ENCODE peak calls at places on chromosomes 16 and 17, in six cellular contexts. One of them, this sample, is unnamed.

GRCh38 chr16:30092373-30093010 is 768 bp upstream of the TBX6 start:
- DNase-seq in AG10803: peak; percentile 42
- DNase-seq in GM23338: peak; percentile 94
- DNase-seq in A549: peak; percentile 96
- DNase-seq in neural progenitor cell: peak; percentile 83
- DNase-seq in AG04449: no peak
- DNase-seq in this sample: no peak

GRCh38 chr17:45574376-45574775 is 83.9 kb upstream of the PLEKHM1 start:
- DNase-seq in AG10803: peak; percentile 86
- DNase-seq in GM23338: no peak
- DNase-seq in A549: no peak
- DNase-seq in neural progenitor cell: no peak
- DNase-seq in AG04449: peak; percentile 76
- DNase-seq in this sample: no peak

GRCh38 chr16:351804-352520 is 561 bp downstream of the AXIN1 start:
- DNase-seq in AG10803: no peak
- DNase-seq in GM23338: peak; percentile 61
- DNase-seq in A549: no peak
- DNase-seq in neural progenitor cell: peak; percentile 61
- DNase-seq in AG04449: no peak
- DNase-seq in this sample: no peak

GRCh38 chr17:39281806-39282205 is 56.1 kb upstream of the STAC2 start:
- DNase-seq in AG10803: peak; percentile 62
- DNase-seq in GM23338: no peak
- DNase-seq in A549: no peak
- DNase-seq in neural progenitor cell: no peak
- DNase-seq in AG04449: peak; percentile 16
- DNase-seq in this sample: no peak

GRCh38 chr17:16013943-16014407 is 14.4 kb downstream of the TTC19 start:
- DNase-seq in AG10803: peak; percentile 54
- DNase-seq in GM23338: peak; percentile 64
- DNase-seq in A549: peak; percentile 48
- DNase-seq in neural progenitor cell: peak; percentile 24
- DNase-seq in AG04449: peak; percentile 23
- DNase-seq in this sample: no peak

GRCh38 chr16:50289950-50290764 is 23.8 kb downstream of the ADCY7 start:
- DNase-seq in AG10803: no peak
- DNase-seq in GM23338: no peak
- DNase-seq in A549: no peak
- DNase-seq in neural progenitor cell: no peak
- DNase-seq in AG04449: no peak
- DNase-seq in this sample: no peak

GRCh38 chr16:15961060-15961511 is 11.7 kb downstream of the ABCC1 start:
- DNase-seq in AG10803: no peak
- DNase-seq in GM23338: no peak
- DNase-seq in A549: no peak
- DNase-seq in neural progenitor cell: no peak
- DNase-seq in AG04449: no peak
- DNase-seq in this sample: no peak

GRCh38 chr16:84027607-84028006 is 15.0 kb downstream of the SLC38A8 start:
- DNase-seq in AG10803: no peak
- DNase-seq in GM23338: no peak
- DNase-seq in A549: no peak
- DNase-seq in neural progenitor cell: no peak
- DNase-seq in AG04449: no peak
- DNase-seq in this sample: no peak

GRCh38 chr16:77468831-77469230 is 34.0 kb upstream of the ADAMTS18 start:
- DNase-seq in AG10803: no peak
- DNase-seq in GM23338: no peak
- DNase-seq in A549: no peak
- DNase-seq in neural progenitor cell: peak; percentile 64
- DNase-seq in AG04449: no peak
- DNase-seq in this sample: no peak

GRCh38 chr17:29722411-29723198 is 99.9 kb upstream of the CORO6 start:
- DNase-seq in AG10803: peak; percentile 92
- DNase-seq in GM23338: no peak
- DNase-seq in A549: no peak
- DNase-seq in neural progenitor cell: no peak
- DNase-seq in AG04449: no peak
- DNase-seq in this sample: no peak

GRCh38 chr16:50505714-50506542 is 42.3 kb upstream of the NKD1 start:
- DNase-seq in AG10803: no peak
- DNase-seq in GM23338: peak; percentile 46
- DNase-seq in A549: no peak
- DNase-seq in neural progenitor cell: peak; percentile 67
- DNase-seq in AG04449: no peak
- DNase-seq in this sample: no peak

GRCh38 chr16:53726625-53727024 is 22.7 kb downstream of the FTO start:
- DNase-seq in AG10803: no peak
- DNase-seq in GM23338: no peak
- DNase-seq in A549: no peak
- DNase-seq in neural progenitor cell: peak; percentile 40
- DNase-seq in AG04449: no peak
- DNase-seq in this sample: no peak

GRCh38 chr16:4266372-4266771 is 6.5 kb downstream of the TFAP4 start:
- DNase-seq in AG10803: no peak
- DNase-seq in GM23338: peak; percentile 79
- DNase-seq in A549: peak; percentile 61
- DNase-seq in neural progenitor cell: no peak
- DNase-seq in AG04449: no peak
- DNase-seq in this sample: no peak

GRCh38 chr17:45131616-45132301 is 556 bp downstream of the PLCD3 start:
- DNase-seq in AG10803: no peak
- DNase-seq in GM23338: peak; percentile 86
- DNase-seq in A549: no peak
- DNase-seq in neural progenitor cell: peak; percentile 82
- DNase-seq in AG04449: no peak
- DNase-seq in this sample: peak; percentile 71

GRCh38 chr17:68534714-68535113 is 22.5 kb downstream of the PRKAR1A start:
- DNase-seq in AG10803: no peak
- DNase-seq in GM23338: no peak
- DNase-seq in A549: no peak
- DNase-seq in neural progenitor cell: no peak
- DNase-seq in AG04449: no peak
- DNase-seq in this sample: no peak

GRCh38 chr17:63950940-63951907 is 19.1 kb upstream of the CD79B start:
- DNase-seq in AG10803: no peak
- DNase-seq in GM23338: peak; percentile 74
- DNase-seq in A549: peak; percentile 74
- DNase-seq in neural progenitor cell: no peak
- DNase-seq in AG04449: no peak
- DNase-seq in this sample: peak; percentile 58

GRCh38 chr16:66426112-66427035 is 721 bp upstream of the BEAN1 start:
- DNase-seq in AG10803: no peak
- DNase-seq in GM23338: peak; percentile 49
- DNase-seq in A549: no peak
- DNase-seq in neural progenitor cell: peak; percentile 36
- DNase-seq in AG04449: no peak
- DNase-seq in this sample: no peak

GRCh38 chr17:62187681-62188080 is 122.6 kb upstream of the MED13 start:
- DNase-seq in AG10803: no peak
- DNase-seq in GM23338: no peak
- DNase-seq in A549: no peak
- DNase-seq in neural progenitor cell: no peak
- DNase-seq in AG04449: no peak
- DNase-seq in this sample: no peak

GRCh38 chr17:63932721-63933120 is 590 bp upstream of the CD79B start:
- DNase-seq in AG10803: no peak
- DNase-seq in GM23338: no peak
- DNase-seq in A549: no peak
- DNase-seq in neural progenitor cell: no peak
- DNase-seq in AG04449: no peak
- DNase-seq in this sample: no peak

GRCh38 chr16:7624871-7625766 is 292.5 kb downstream of the RBFOX1 start:
- DNase-seq in AG10803: no peak
- DNase-seq in GM23338: no peak
- DNase-seq in A549: no peak
- DNase-seq in neural progenitor cell: no peak
- DNase-seq in AG04449: no peak
- DNase-seq in this sample: no peak

GRCh38 chr17:57109393-57110151 is 24.5 kb downstream of the AKAP1 start:
- DNase-seq in AG10803: no peak
- DNase-seq in GM23338: peak; percentile 63
- DNase-seq in A549: no peak
- DNase-seq in neural progenitor cell: peak; percentile 42
- DNase-seq in AG04449: no peak
- DNase-seq in this sample: no peak

GRCh38 chr16:1706386-1707192 is 594 bp downstream of the MAPK8IP3 start:
- DNase-seq in AG10803: no peak
- DNase-seq in GM23338: peak; percentile 50
- DNase-seq in A549: no peak
- DNase-seq in neural progenitor cell: peak; percentile 44
- DNase-seq in AG04449: no peak
- DNase-seq in this sample: no peak

GRCh38 chr16:3825103-3825502 is 55.4 kb downstream of the CREBBP start:
- DNase-seq in AG10803: peak; percentile 86
- DNase-seq in GM23338: no peak
- DNase-seq in A549: no peak
- DNase-seq in neural progenitor cell: no peak
- DNase-seq in AG04449: peak; percentile 45
- DNase-seq in this sample: no peak

GRCh38 chr17:15651583-15652110 is 32.1 kb upstream of the FBXW10B start:
- DNase-seq in AG10803: peak; percentile 99
- DNase-seq in GM23338: peak; percentile 67
- DNase-seq in A549: peak; percentile 96
- DNase-seq in neural progenitor cell: peak; percentile 75
- DNase-seq in AG04449: peak; percentile 91
- DNase-seq in this sample: no peak

GRCh38 chr17:78174332-78174869 is 6.0 kb downstream of the SYNGR2 start:
- DNase-seq in AG10803: no peak
- DNase-seq in GM23338: no peak
- DNase-seq in A549: no peak
- DNase-seq in neural progenitor cell: no peak
- DNase-seq in AG04449: no peak
- DNase-seq in this sample: no peak
- TF ChIP-seq CTCF in AG10803: no peak
- TF ChIP-seq CTCF in GM23338: peak; percentile 13
- TF ChIP-seq CTCF in A549: no peak
- TF ChIP-seq CTCF in neural progenitor cell: no peak
- TF ChIP-seq CTCF in AG04449: no peak
- TF ChIP-seq CTCF in this sample: no peak

DNA sequence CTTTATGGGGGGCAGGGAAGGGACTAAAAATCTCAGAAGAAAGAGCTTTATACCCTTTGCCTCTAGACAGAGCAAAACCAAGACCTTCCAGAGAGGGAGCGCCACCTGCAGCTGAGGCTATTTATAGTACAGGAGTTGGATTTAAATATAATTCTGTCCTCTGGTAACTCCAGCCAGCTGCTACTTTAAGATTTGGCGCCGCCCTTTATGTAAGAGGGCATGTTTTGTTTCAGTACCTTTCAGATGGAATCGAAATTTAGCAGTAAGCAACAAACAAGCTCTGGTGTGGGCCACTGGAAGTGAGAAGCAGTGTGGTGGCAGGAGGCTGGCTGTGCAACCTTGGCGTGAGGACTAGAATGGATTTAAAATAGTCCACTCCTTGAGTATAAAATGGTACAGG is 5.2 kb upstream of the GUCY2D start:
- DNase-seq in AG10803: peak; percentile 22
- DNase-seq in GM23338: peak; percentile 90
- DNase-seq in A549: peak; percentile 68
- DNase-seq in neural progenitor cell: peak; percentile 62
- DNase-seq in AG04449: no peak
- DNase-seq in this sample: no peak
- TF ChIP-seq CTCF in AG10803: peak; percentile 47
- TF ChIP-seq CTCF in GM23338: peak; percentile 68
- TF ChIP-seq CTCF in A549: peak; percentile 70
- TF ChIP-seq CTCF in neural progenitor cell: peak; percentile 62
- TF ChIP-seq CTCF in AG04449: peak; percentile 29
- TF ChIP-seq CTCF in this sample: peak; percentile 37

DNA sequence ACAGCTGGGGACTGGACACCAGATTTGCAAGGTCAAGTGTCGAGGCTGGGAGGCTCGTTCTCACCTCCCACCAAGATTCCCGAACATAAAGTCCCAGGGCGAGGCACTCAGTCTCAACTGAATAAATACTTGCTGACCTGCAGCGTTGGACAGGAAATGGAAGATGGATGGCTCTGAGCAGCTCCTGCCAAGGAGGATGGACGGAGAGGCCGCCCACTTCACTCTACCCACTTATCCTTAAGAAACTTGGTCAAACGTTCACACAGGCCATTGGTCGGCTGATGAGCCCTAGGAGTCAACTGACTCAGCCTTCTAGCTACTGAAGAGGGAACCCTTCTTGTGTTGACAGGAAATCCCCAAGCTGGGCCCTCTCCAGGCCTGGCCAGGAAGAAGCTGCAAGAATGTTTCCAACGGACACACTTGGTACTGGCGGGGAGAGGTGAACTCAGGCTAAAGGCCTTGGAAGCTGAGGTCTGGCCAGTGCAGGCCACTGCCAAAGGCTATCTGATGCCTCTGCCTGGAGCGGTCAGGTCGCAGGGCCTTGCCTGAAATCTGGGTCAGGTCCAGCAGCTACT is 50.0 kb downstream of the VAC14 start:
- DNase-seq in AG10803: peak; percentile 91
- DNase-seq in GM23338: no peak
- DNase-seq in A549: no peak
- DNase-seq in neural progenitor cell: no peak
- DNase-seq in AG04449: peak; percentile 40
- DNase-seq in this sample: no peak
- TF ChIP-seq CTCF in AG10803: peak; percentile 14
- TF ChIP-seq CTCF in GM23338: no peak
- TF ChIP-seq CTCF in A549: no peak
- TF ChIP-seq CTCF in neural progenitor cell: no peak
- TF ChIP-seq CTCF in AG04449: no peak
- TF ChIP-seq CTCF in this sample: no peak

GRCh38 chr17:957856-958421 is 21.6 kb downstream of the NXN start:
- DNase-seq in AG10803: no peak
- DNase-seq in GM23338: no peak
- DNase-seq in A549: peak; percentile 26
- DNase-seq in neural progenitor cell: no peak
- DNase-seq in AG04449: no peak
- DNase-seq in this sample: no peak

GRCh38 chr17:954431-955164 is 25.0 kb downstream of the NXN start:
- DNase-seq in AG10803: peak; percentile 66
- DNase-seq in GM23338: peak; percentile 55
- DNase-seq in A549: peak; percentile 87
- DNase-seq in neural progenitor cell: no peak
- DNase-seq in AG04449: peak; percentile 86
- DNase-seq in this sample: no peak

GRCh38 chr17:958712-959451 is 20.7 kb downstream of the NXN start:
- DNase-seq in AG10803: no peak
- DNase-seq in GM23338: peak; percentile 60
- DNase-seq in A549: no peak
- DNase-seq in neural progenitor cell: no peak
- DNase-seq in AG04449: no peak
- DNase-seq in this sample: no peak

GRCh38 chr17:953767-954166 is 25.8 kb downstream of the NXN start:
- DNase-seq in AG10803: no peak
- DNase-seq in GM23338: no peak
- DNase-seq in A549: no peak
- DNase-seq in neural progenitor cell: no peak
- DNase-seq in AG04449: no peak
- DNase-seq in this sample: no peak

DNA sequence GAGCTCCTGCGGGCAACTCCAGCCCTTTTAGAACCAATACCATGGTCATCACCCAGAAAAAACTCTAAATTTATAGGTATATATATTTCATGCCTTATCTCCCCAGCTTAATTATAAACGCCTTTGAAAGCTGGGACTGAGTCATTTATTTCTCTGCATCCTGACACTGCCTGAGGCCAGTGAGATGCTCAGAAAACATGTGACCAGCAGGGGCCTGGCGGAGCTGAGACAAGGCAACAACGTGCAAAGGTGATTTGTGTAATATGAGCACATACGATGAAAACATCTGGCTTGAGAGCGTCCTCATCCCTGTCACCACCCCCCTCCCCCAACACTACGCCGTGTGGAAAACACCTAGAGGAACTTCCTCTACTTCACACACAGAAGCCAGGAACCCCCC is 22.7 kb downstream of the NXN start:
- DNase-seq in AG10803: no peak
- DNase-seq in GM23338: no peak
- DNase-seq in A549: peak; percentile 69
- DNase-seq in neural progenitor cell: no peak
- DNase-seq in AG04449: no peak
- DNase-seq in this sample: no peak
- TF ChIP-seq CTCF in AG10803: no peak
- TF ChIP-seq CTCF in GM23338: no peak
- TF ChIP-seq CTCF in A549: no peak
- TF ChIP-seq CTCF in neural progenitor cell: no peak
- TF ChIP-seq CTCF in AG04449: no peak
- TF ChIP-seq CTCF in this sample: no peak